ENCODE peak calls at places on chromosomes 4 and X, in nine cellular contexts. K is caudate nucleus; H is NCI-H69; T is HS-5; Q is activated CD4-positive, CD25-positive, alpha-beta regulatory T cell; M is NCI-H2029; L is WERI-Rb-1; G is NAMALWA; B is NCI-H187. U is an unnamed sample.

GRCh38 chrX:54492340-54492739 is 3.7 kb downstream of the FGD1 start:
- DNase-seq in L (no peak), T (no peak), Q (no peak), G (no peak), K (no peak), B (no peak), H (no peak), M (no peak), U (no peak)

GRCh38 chrX:55127692-55128091 is 38.9 kb downstream of the PAGE2 start:
- DNase-seq in G (no peak), Q (no peak), M (no peak), B (no peak), L (no peak), T (no peak), K (no peak), H (peak), U (no peak)

GRCh38 chrX:153685179-153685536 is 2.6 kb upstream of the SLC6A8 start:
- DNase-seq in B (no peak), H (no peak), T (no peak), G (no peak), L (no peak), K (no peak), M (no peak), Q (no peak), U (no peak)

GRCh38 chr4:176270669-176271068 is 1.6 kb upstream of the ASB5 start:
- DNase-seq in L (peak), Q (no peak), H (peak), G (no peak), M (peak), B (peak), T (peak), K (no peak), U (no peak)

GRCh38 chrX:45849261-45849660 is 648.6 kb upstream of the DIPK2B start:
- DNase-seq in L (no peak), T (peak), K (no peak), M (no peak), H (peak), G (peak), Q (no peak), B (no peak), U (no peak)

GRCh38 chrX:103249805-103250204 is 5.2 kb downstream of the TCEAL8 start:
- DNase-seq in G (no peak), M (no peak), K (no peak), L (no peak), Q (no peak), T (no peak), B (no peak), H (no peak), U (no peak)

GRCh38 chr4:151744614-151745013 is 16.2 kb downstream of the GATB start:
- DNase-seq in Q (no peak), L (no peak), M (no peak), T (peak), K (no peak), B (no peak), G (no peak), H (no peak), U (no peak)

GRCh38 chr4:26959654-26960047 is 99.0 kb downstream of the STIM2 start:
- DNase-seq in K (no peak), H (no peak), B (no peak), M (no peak), L (no peak), T (no peak), G (no peak), Q (no peak), U (no peak)

GRCh38 chr4:78809928-78810835 is 34.0 kb downstream of the BMP2K start:
- DNase-seq in B (no peak), G (no peak), M (no peak), T (no peak), Q (no peak), K (no peak), H (no peak), L (no peak), U (no peak)

GRCh38 chr4:5990446-5991160 is 27.6 kb downstream of the C4orf50 start:
- DNase-seq in T (no peak), G (no peak), H (no peak), B (no peak), L (peak), M (no peak), Q (no peak), K (no peak), U (no peak)

GRCh38 chr4:53586121-53586816 is 5.0 kb downstream of the LNX1 start:
- DNase-seq in G (no peak), T (peak), H (peak), K (no peak), B (no peak), L (no peak), Q (no peak), M (no peak), U (no peak)

GRCh38 chr4:6703786-6704185 is 5.9 kb downstream of the MRFAP1L1 start:
- DNase-seq in G (no peak), B (no peak), T (no peak), Q (no peak), K (no peak), L (no peak), M (no peak), H (no peak), U (no peak)

GRCh38 chr4:128812360-128812958 is 3.0 kb downstream of the JADE1 start:
- DNase-seq in Q (peak), H (peak), M (peak), G (peak), T (peak), L (no peak), K (no peak), B (no peak), U (no peak)

GRCh38 chr4:38385286-38386010 is 278.6 kb upstream of the KLF3 start:
- DNase-seq in Q (no peak), K (no peak), L (no peak), G (no peak), T (no peak), M (no peak), B (no peak), H (peak), U (no peak)

GRCh38 chr4:7034262-7035081 is 8.7 kb upstream of the TADA2B start:
- DNase-seq in Q (no peak), M (peak), B (no peak), K (no peak), L (no peak), G (no peak), T (no peak), H (peak), U (no peak)

GRCh38 chr4:141432000-141432712 is 204.2 kb upstream of the IL15 start:
- DNase-seq in G (no peak), B (no peak), K (no peak), Q (no peak), H (no peak), M (no peak), L (peak), T (peak), U (no peak)

GRCh38 chrX:15498741-15499140 is 1.9 kb upstream of the BMX start:
- DNase-seq in G (no peak), K (no peak), B (no peak), Q (no peak), T (no peak), L (no peak), M (no peak), H (peak), U (no peak)

GRCh38 chr4:89296399-89296798 is 11.2 kb downstream of the GPRIN3 start:
- DNase-seq in G (no peak), L (no peak), M (no peak), T (no peak), Q (no peak), B (no peak), H (peak), K (no peak), U (no peak)

GRCh38 chr4:137408527-137409177 is 123.6 kb downstream of the PCDH18 start:
- DNase-seq in Q (no peak), B (no peak), G (no peak), K (no peak), H (peak), T (no peak), M (no peak), L (no peak), U (no peak)

GRCh38 chr4:57110635-57111546 is 706 bp upstream of the IGFBP7 start:
- DNase-seq in G (no peak), M (no peak), B (no peak), K (no peak), L (peak), H (peak), T (no peak), Q (no peak), U (no peak)

GRCh38 chrX:108396986-108397385 is 41.2 kb downstream of the COL4A6 start:
- DNase-seq in M (no peak), G (no peak), K (no peak), L (no peak), H (no peak), B (no peak), T (no peak), Q (no peak), U (no peak)

GRCh38 chrX:150683536-150684146 is 9.6 kb upstream of the MTMR1 start:
- DNase-seq in H (peak), B (peak), L (peak), G (peak), M (peak), Q (no peak), T (no peak), K (no peak), U (no peak)

GRCh38 chr4:185305979-185306442 is 89.7 kb downstream of the LRP2BP start:
- DNase-seq in Q (no peak), M (no peak), K (no peak), B (no peak), H (peak), G (no peak), L (no peak), T (peak), U (no peak)

GRCh38 chrX:87578978-87579377 is 61.4 kb downstream of the KLHL4 start:
- DNase-seq in T (no peak), Q (no peak), B (no peak), M (no peak), L (no peak), H (no peak), K (no peak), G (no peak), U (no peak)

GRCh38 chr4:128524311-128524710 is 236.7 kb upstream of the PGRMC2 start:
- DNase-seq in B (no peak), L (no peak), K (no peak), G (no peak), Q (no peak), T (no peak), M (no peak), H (no peak), U (no peak)

GRCh38 chr4:165700855-165701254 is 172.2 kb upstream of the TLL1 start:
- DNase-seq in Q (no peak), H (peak), L (peak), K (no peak), G (peak), T (no peak), M (no peak), B (no peak), U (no peak)

GRCh38 chr4:145347684-145348083 is 134.0 kb upstream of the SMAD1 start:
- DNase-seq in B (no peak), L (no peak), T (no peak), K (peak), M (no peak), Q (no peak), H (no peak), G (no peak), U (no peak)

GRCh38 chr4:145732001-145732400 is 52.1 kb downstream of the C4orf51 start:
- DNase-seq in K (no peak), G (no peak), Q (no peak), L (no peak), T (no peak), H (peak), B (no peak), M (no peak), U (no peak)

GRCh38 chrX:136250191-136251041 is 784 bp downstream of the MAP7D3 start:
- DNase-seq in B (no peak), L (no peak), G (no peak), H (no peak), T (no peak), Q (no peak), M (no peak), K (no peak), U (no peak)

U was measured in cortex of kidney.